ENCODE peak calls at places on chromosomes 11 and 22, in six cellular contexts. X is lower lobe of right lung, T is GM12865, O is fibroblast of the aortic adventitia, F is PC-9, P is fibroblast of lung. Z is an unnamed sample.

GRCh38 chr22:20560716-20561115 is 53.3 kb downstream of the MED15 start:
- DNase-seq in X (no peak), T (no peak), O (no peak), F (no peak), P (no peak), Z (no peak)

GRCh38 chr22:23913306-23913660 is 19.1 kb downstream of the MIF start:
- DNase-seq in X (no peak), T (peak; percentile 78), O (no peak), F (no peak), P (no peak), Z (no peak)

GRCh38 chr11:92276773-92277172 is 52.2 kb downstream of the FAT3 start:
- DNase-seq in X (no peak), T (no peak), O (no peak), F (no peak), P (peak; percentile 47), Z (peak; percentile 39)

GRCh38 chr22:44668190-44668885 is 33.7 kb upstream of the PRR5 start:
- DNase-seq in X (peak; percentile 48), T (no peak), O (no peak), F (no peak), P (no peak), Z (no peak)

GRCh38 chr11:834371-835316 is 1.9 kb downstream of the CD151 start:
- DNase-seq in X (peak; percentile 85), T (no peak), O (peak; percentile 58), F (peak; percentile 88), P (peak; percentile 83), Z (peak; percentile 71)

GRCh38 chr11:130217133-130217631 is 57.6 kb downstream of the ST14 start:
- DNase-seq in X (peak; percentile 28), T (no peak), O (no peak), F (no peak), P (no peak), Z (no peak)

GRCh38 chr11:18012314-18012905 is 437 bp downstream of the SERGEF start:
- DNase-seq in X (peak; percentile 50), T (peak; percentile 31), O (peak; percentile 13), F (peak; percentile 24), P (peak; percentile 24), Z (peak; percentile 18)

GRCh38 chr11:45671246-45672171 is 6.1 kb upstream of the CHST1 start:
- DNase-seq in X (no peak), T (no peak), O (no peak), F (no peak), P (no peak), Z (no peak)

GRCh38 chr11:107704432-107704831 is 7.4 kb downstream of the SLN start:
- DNase-seq in X (no peak), T (no peak), O (peak; percentile 22), F (peak; percentile 2), P (peak; percentile 75), Z (no peak)

GRCh38 chr22:27988704-27989103 is 69.6 kb upstream of the PITPNB start:
- DNase-seq in X (no peak), T (no peak), O (no peak), F (no peak), P (no peak), Z (no peak)

GRCh38 chr22:27212617-27213177 is 555.3 kb downstream of the MIAT start:
- DNase-seq in X (no peak), T (no peak), O (peak; percentile 100), F (no peak), P (peak; percentile 99), Z (peak; percentile 100)

GRCh38 chr11:34243620-34244493 is 114.0 kb downstream of the ABTB2 start:
- DNase-seq in X (no peak), T (peak; percentile 92), O (peak; percentile 81), F (peak; percentile 90), P (peak; percentile 88), Z (peak; percentile 87)

GRCh38 chr22:26763633-26764295 is 106.4 kb downstream of the MIAT start:
- DNase-seq in X (no peak), T (no peak), O (peak; percentile 57), F (peak; percentile 10), P (peak; percentile 59), Z (peak; percentile 69)

GRCh38 chr11:74749127-74749964 is 697 bp downstream of the RNF169 start:
- DNase-seq in X (peak; percentile 79), T (peak; percentile 77), O (peak; percentile 41), F (peak; percentile 55), P (peak; percentile 53), Z (peak; percentile 46)

GRCh38 chr11:20559523-20560300 is 39.7 kb upstream of the SLC6A5 start:
- DNase-seq in X (no peak), T (no peak), O (no peak), F (no peak), P (no peak), Z (no peak)

GRCh38 chr11:123548774-123549173 is 105.7 kb downstream of the SCN3B start:
- DNase-seq in X (no peak), T (no peak), O (no peak), F (no peak), P (no peak), Z (no peak)

GRCh38 chr11:22539851-22540376 is 85.7 kb downstream of the FANCF start:
- DNase-seq in X (no peak), T (no peak), O (peak; percentile 17), F (no peak), P (peak; percentile 43), Z (no peak)

GRCh38 chr11:103877221-103877620 is 159.2 kb upstream of the DDI1 start:
- DNase-seq in X (no peak), T (peak; percentile 19), O (peak; percentile 46), F (no peak), P (peak; percentile 14), Z (peak; percentile 12)

GRCh38 chr11:36011574-36011973 is 67.7 kb downstream of the LDLRAD3 start:
- DNase-seq in X (no peak), T (no peak), O (no peak), F (no peak), P (no peak), Z (no peak)

GRCh38 chr22:39946571-39947407 is 13.4 kb upstream of the TMA7B start:
- DNase-seq in X (no peak), T (peak; percentile 48), O (no peak), F (no peak), P (no peak), Z (no peak)

GRCh38 chr11:15981292-15981691 is 375.1 kb downstream of the SOX6 start:
- DNase-seq in X (no peak), T (no peak), O (no peak), F (no peak), P (no peak), Z (no peak)

GRCh38 chr11:15976433-15977045 is 379.8 kb downstream of the SOX6 start:
- DNase-seq in X (no peak), T (no peak), O (peak; percentile 92), F (no peak), P (peak; percentile 80), Z (no peak)

GRCh38 chr11:15975742-15976141 is 380.6 kb downstream of the SOX6 start:
- DNase-seq in X (no peak), T (no peak), O (no peak), F (no peak), P (no peak), Z (no peak)

GRCh38 chr11:15972838-15973237 is 383.5 kb downstream of the SOX6 start:
- DNase-seq in X (no peak), T (no peak), O (no peak), F (no peak), P (no peak), Z (no peak)

GRCh38 chr11:15977116-15977515 is 379.2 kb downstream of the SOX6 start:
- DNase-seq in X (no peak), T (no peak), O (no peak), F (no peak), P (no peak), Z (no peak)
- TF ChIP-seq CTCF in X (no peak), T (no peak), O (no peak), F (no peak), P (no peak), Z (no peak)

GRCh38 chr11:3936517-3936916 is 81.1 kb downstream of the STIM1 start:
- DNase-seq in X (no peak), T (no peak), O (no peak), F (no peak), P (no peak), Z (no peak)

GRCh38 chr11:3939211-3939610 is 83.7 kb downstream of the STIM1 start:
- DNase-seq in X (no peak), T (peak; percentile 24), O (peak; percentile 77), F (no peak), P (peak; percentile 96), Z (peak; percentile 90)

GRCh38 chr11:3932698-3933097 is 77.2 kb downstream of the STIM1 start:
- DNase-seq in X (no peak), T (no peak), O (no peak), F (no peak), P (no peak), Z (no peak)

GRCh38 chr11:3933165-3933628 is 77.7 kb downstream of the STIM1 start:
- DNase-seq in X (no peak), T (no peak), O (no peak), F (no peak), P (no peak), Z (no peak)

DNA sequence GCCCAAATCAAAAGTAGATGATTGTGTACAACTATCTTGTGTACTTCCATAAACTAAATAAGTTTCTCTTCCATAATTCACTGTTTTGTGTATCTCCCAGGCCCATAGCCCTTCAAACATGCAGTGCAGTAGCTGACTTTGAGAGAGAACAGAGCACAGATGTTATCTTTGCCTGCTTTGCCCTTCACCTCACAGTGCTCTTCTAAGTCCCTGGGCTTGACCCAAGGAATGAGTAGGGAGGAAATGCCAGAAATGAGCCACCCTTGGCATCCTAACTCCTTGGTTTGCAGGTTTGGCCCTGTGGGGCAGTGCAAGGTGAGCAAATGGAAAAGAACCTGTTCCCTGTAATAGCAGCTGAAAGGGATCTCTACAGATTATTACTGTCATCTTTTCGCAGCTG is 79.2 kb downstream of the STIM1 start:
- DNase-seq in X (no peak), T (no peak), O (no peak), F (no peak), P (no peak), Z (peak; percentile 53)
- TF ChIP-seq CTCF in X (no peak), T (no peak), O (no peak), F (no peak), P (no peak), Z (no peak)

DNA sequence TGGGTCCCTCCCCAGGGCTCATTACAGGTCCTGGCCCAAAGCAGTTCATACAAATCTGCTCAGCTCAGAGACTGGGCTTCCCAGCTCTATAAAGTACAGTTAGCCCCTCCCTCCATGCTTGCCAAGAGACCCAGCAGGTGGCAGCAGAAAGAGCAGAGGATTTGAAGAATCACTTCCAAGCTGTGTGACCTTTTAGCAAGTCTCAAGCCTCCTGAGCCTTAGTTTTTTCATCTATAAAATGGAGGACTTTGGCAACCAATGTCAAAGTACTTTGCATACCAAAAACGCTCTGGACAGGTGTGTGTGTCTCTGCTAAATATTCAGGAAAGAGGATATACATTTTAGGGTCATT is 26.6 kb downstream of the RELT start:
- DNase-seq in X (no peak), T (peak; percentile 43), O (no peak), F (no peak), P (no peak), Z (no peak)
- TF ChIP-seq CTCF in X (no peak), T (peak; percentile 30), O (peak; percentile 32), F (peak; percentile 33), P (no peak), Z (no peak)

DNA sequence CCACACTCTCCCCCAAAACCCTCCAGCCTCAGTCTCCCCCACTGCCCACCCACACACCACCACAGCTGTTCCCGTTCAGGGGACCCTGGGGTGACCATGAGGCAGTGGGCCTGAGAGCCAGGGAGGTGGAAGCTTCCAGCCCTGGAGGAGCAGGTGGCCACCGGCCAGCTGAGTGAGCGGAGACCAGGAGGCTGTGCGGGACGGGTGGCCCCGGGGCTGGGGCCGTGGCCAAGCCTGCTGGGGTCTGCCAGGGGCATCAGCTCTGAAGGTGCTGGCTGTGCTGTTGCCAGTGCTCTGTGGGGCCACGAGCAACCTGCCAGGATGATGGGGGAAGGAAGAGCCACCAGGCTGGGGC is 26.0 kb downstream of the OSBPL5 start:
- DNase-seq in X (peak; percentile 41), T (no peak), O (no peak), F (no peak), P (no peak), Z (no peak)
- TF ChIP-seq CTCF in X (no peak), T (no peak), O (no peak), F (no peak), P (no peak), Z (no peak)

GRCh38 chr11:69144719-69145365 is 10.9 kb upstream of the SMIM38 start:
- DNase-seq in X (no peak), T (no peak), O (peak; percentile 61), F (no peak), P (peak; percentile 60), Z (peak; percentile 35)
- TF ChIP-seq CTCF in X (no peak), T (no peak), O (no peak), F (no peak), P (no peak), Z (no peak)